ENCODE peak calls at places on chromosome X, in nine cellular contexts. One of them, this sample, is unnamed.

GRCh38 chrX:96770315-96770714 is 85.7 kb downstream of the DIAPH2 start:
- DNase-seq in hypothalamus: no peak
- DNase-seq in esophagus muscularis mucosa: no peak
- DNase-seq in amniotic epithelial cell: peak
- DNase-seq in NCI-H2081: peak
- DNase-seq in COR-L47: no peak
- DNase-seq in dermis blood vessel endothelial cell: peak
- DNase-seq in left ventricle myocardium inferior: no peak
- DNase-seq in GM12891: no peak
- DNase-seq in this sample: peak

GRCh38 chrX:29107231-29107630 is 520.0 kb downstream of the IL1RAPL1 start:
- DNase-seq in GM12891: no peak
- DNase-seq in COR-L47: no peak
- DNase-seq in left ventricle myocardium inferior: no peak
- DNase-seq in dermis blood vessel endothelial cell: no peak
- DNase-seq in amniotic epithelial cell: no peak
- DNase-seq in NCI-H2081: no peak
- DNase-seq in esophagus muscularis mucosa: no peak
- DNase-seq in hypothalamus: no peak
- DNase-seq in this sample: no peak

GRCh38 chrX:29699214-29699613 is 516.1 kb upstream of the MAGEB2 start:
- DNase-seq in COR-L47: no peak
- DNase-seq in GM12891: no peak
- DNase-seq in amniotic epithelial cell: no peak
- DNase-seq in dermis blood vessel endothelial cell: no peak
- DNase-seq in NCI-H2081: no peak
- DNase-seq in esophagus muscularis mucosa: no peak
- DNase-seq in left ventricle myocardium inferior: no peak
- DNase-seq in hypothalamus: no peak
- DNase-seq in this sample: no peak

GRCh38 chrX:71637253-71637618 is 18.9 kb upstream of the CXCR3 start:
- DNase-seq in dermis blood vessel endothelial cell: no peak
- DNase-seq in esophagus muscularis mucosa: no peak
- DNase-seq in hypothalamus: no peak
- DNase-seq in NCI-H2081: no peak
- DNase-seq in amniotic epithelial cell: no peak
- DNase-seq in left ventricle myocardium inferior: no peak
- DNase-seq in GM12891: no peak
- DNase-seq in COR-L47: no peak
- DNase-seq in this sample: no peak

GRCh38 chrX:101708180-101708579 is 48.5 kb upstream of the ARMCX2 start:
- DNase-seq in esophagus muscularis mucosa: no peak
- DNase-seq in hypothalamus: no peak
- DNase-seq in left ventricle myocardium inferior: no peak
- DNase-seq in amniotic epithelial cell: no peak
- DNase-seq in NCI-H2081: no peak
- DNase-seq in GM12891: no peak
- DNase-seq in dermis blood vessel endothelial cell: no peak
- DNase-seq in COR-L47: no peak
- DNase-seq in this sample: no peak

GRCh38 chrX:15855562-15856256 is 1.1 kb upstream of the AP1S2 start:
- DNase-seq in left ventricle myocardium inferior: no peak
- DNase-seq in NCI-H2081: no peak
- DNase-seq in GM12891: no peak
- DNase-seq in dermis blood vessel endothelial cell: peak
- DNase-seq in esophagus muscularis mucosa: no peak
- DNase-seq in hypothalamus: no peak
- DNase-seq in amniotic epithelial cell: peak
- DNase-seq in COR-L47: no peak
- DNase-seq in this sample: peak

GRCh38 chrX:132877954-132878536 is 80.4 kb downstream of the HS6ST2 start:
- DNase-seq in NCI-H2081: no peak
- DNase-seq in COR-L47: no peak
- DNase-seq in dermis blood vessel endothelial cell: no peak
- DNase-seq in hypothalamus: no peak
- DNase-seq in left ventricle myocardium inferior: no peak
- DNase-seq in amniotic epithelial cell: no peak
- DNase-seq in GM12891: no peak
- DNase-seq in esophagus muscularis mucosa: no peak
- DNase-seq in this sample: no peak

GRCh38 chrX:72245461-72246089 is 6.7 kb upstream of the ERCC6L start:
- DNase-seq in left ventricle myocardium inferior: peak
- DNase-seq in GM12891: no peak
- DNase-seq in NCI-H2081: peak
- DNase-seq in dermis blood vessel endothelial cell: peak
- DNase-seq in amniotic epithelial cell: peak
- DNase-seq in hypothalamus: peak
- DNase-seq in esophagus muscularis mucosa: no peak
- DNase-seq in COR-L47: peak
- DNase-seq in this sample: peak

GRCh38 chrX:154991039-154991438 is 31.5 kb downstream of the F8 start:
- DNase-seq in left ventricle myocardium inferior: no peak
- DNase-seq in COR-L47: no peak
- DNase-seq in hypothalamus: no peak
- DNase-seq in amniotic epithelial cell: no peak
- DNase-seq in NCI-H2081: no peak
- DNase-seq in dermis blood vessel endothelial cell: no peak
- DNase-seq in esophagus muscularis mucosa: no peak
- DNase-seq in GM12891: no peak
- DNase-seq in this sample: no peak

GRCh38 chrX:126238220-126238619 is 72.1 kb upstream of the DCAF12L2 start:
- DNase-seq in esophagus muscularis mucosa: no peak
- DNase-seq in hypothalamus: no peak
- DNase-seq in amniotic epithelial cell: no peak
- DNase-seq in NCI-H2081: no peak
- DNase-seq in left ventricle myocardium inferior: no peak
- DNase-seq in dermis blood vessel endothelial cell: no peak
- DNase-seq in COR-L47: no peak
- DNase-seq in GM12891: no peak
- DNase-seq in this sample: no peak

GRCh38 chrX:134933911-134934310 is 56.9 kb upstream of the SMIM10 start:
- DNase-seq in left ventricle myocardium inferior: peak
- DNase-seq in GM12891: no peak
- DNase-seq in NCI-H2081: no peak
- DNase-seq in esophagus muscularis mucosa: no peak
- DNase-seq in dermis blood vessel endothelial cell: no peak
- DNase-seq in COR-L47: no peak
- DNase-seq in hypothalamus: no peak
- DNase-seq in amniotic epithelial cell: peak
- DNase-seq in this sample: peak

GRCh38 chrX:67555578-67556203 is 11.9 kb downstream of the AR start:
- DNase-seq in GM12891: no peak
- DNase-seq in left ventricle myocardium inferior: no peak
- DNase-seq in dermis blood vessel endothelial cell: peak
- DNase-seq in COR-L47: no peak
- DNase-seq in NCI-H2081: no peak
- DNase-seq in hypothalamus: no peak
- DNase-seq in amniotic epithelial cell: peak
- DNase-seq in esophagus muscularis mucosa: no peak
- DNase-seq in this sample: peak

GRCh38 chrX:68685722-68686683 is 38.5 kb downstream of the STARD8 start:
- DNase-seq in COR-L47: no peak
- DNase-seq in hypothalamus: no peak
- DNase-seq in left ventricle myocardium inferior: peak
- DNase-seq in dermis blood vessel endothelial cell: peak
- DNase-seq in GM12891: no peak
- DNase-seq in esophagus muscularis mucosa: no peak
- DNase-seq in NCI-H2081: no peak
- DNase-seq in amniotic epithelial cell: peak
- DNase-seq in this sample: peak

GRCh38 chrX:42362219-42362618 is 415.7 kb downstream of the PPP1R2C start:
- DNase-seq in dermis blood vessel endothelial cell: no peak
- DNase-seq in left ventricle myocardium inferior: no peak
- DNase-seq in NCI-H2081: no peak
- DNase-seq in amniotic epithelial cell: no peak
- DNase-seq in esophagus muscularis mucosa: no peak
- DNase-seq in COR-L47: no peak
- DNase-seq in hypothalamus: no peak
- DNase-seq in GM12891: no peak
- DNase-seq in this sample: no peak

GRCh38 chrX:134764202-134764785 is 106.0 kb upstream of the PLAC1 start:
- DNase-seq in hypothalamus: no peak
- DNase-seq in amniotic epithelial cell: peak
- DNase-seq in GM12891: no peak
- DNase-seq in NCI-H2081: no peak
- DNase-seq in esophagus muscularis mucosa: no peak
- DNase-seq in left ventricle myocardium inferior: no peak
- DNase-seq in COR-L47: no peak
- DNase-seq in dermis blood vessel endothelial cell: peak
- DNase-seq in this sample: peak